ENCODE peak calls at places on chromosomes 5 and 9, in seven cellular contexts. L is G401; K is HEK293T; S is stimulated activated CD4-positive, alpha-beta T cell treated with anti-CD3 and anti-CD28 coated beads, Interleukin-2, amount 100 ng/mL, for 48 hours; W is transverse colon; T is body of pancreas; B is NCI-H1105. P is an unnamed sample.

GRCh38 chr9:130846487-130847305 is 11.6 kb downstream of the ABL1 start:
- DNase-seq in L (peak), K (no peak), S (no peak), W (no peak), T (peak), B (no peak), P (peak)

GRCh38 chr5:59840200-59840601 is 53.3 kb downstream of the PDE4D start:
- DNase-seq in L (no peak), K (no peak), S (no peak), W (no peak), T (no peak), B (no peak), P (no peak)

GRCh38 chr5:178207917-178208280 is 3.6 kb downstream of the HNRNPAB start:
- DNase-seq in L (no peak), K (no peak), S (no peak), W (peak), T (no peak), B (no peak), P (no peak)

GRCh38 chr9:136133191-136133958 is 14.7 kb upstream of the TMEM250 start:
- DNase-seq in L (no peak), K (peak), S (peak), W (no peak), T (no peak), B (peak), P (peak)

GRCh38 chr9:127746959-127747569 is 12.0 kb upstream of the TOR2A start:
- DNase-seq in L (no peak), K (no peak), S (no peak), W (no peak), T (no peak), B (no peak), P (no peak)

GRCh38 chr9:74497750-74498615 is 848 bp downstream of the RORB start:
- DNase-seq in L (no peak), K (peak), S (no peak), W (no peak), T (no peak), B (peak), P (no peak)

GRCh38 chr9:36006541-36006940 is 30.2 kb upstream of the RECK start:
- DNase-seq in L (no peak), K (no peak), S (no peak), W (no peak), T (no peak), B (no peak), P (no peak)

GRCh38 chr9:16571127-16571848 is 299.2 kb downstream of the BNC2 start:
- DNase-seq in L (no peak), K (no peak), S (no peak), W (no peak), T (no peak), B (peak), P (no peak)

GRCh38 chr9:69147041-69147834 is 26.8 kb upstream of the TJP2 start:
- DNase-seq in L (no peak), K (no peak), S (no peak), W (no peak), T (no peak), B (no peak), P (no peak)

GRCh38 chr9:117936185-117936758 is 232.1 kb downstream of the TLR4 start:
- DNase-seq in L (no peak), K (no peak), S (no peak), W (no peak), T (no peak), B (no peak), P (no peak)

GRCh38 chr9:124110307-124110915 is 98.8 kb downstream of the LHX2 start:
- DNase-seq in L (peak), K (peak), S (peak), W (peak), T (peak), B (no peak), P (peak)

GRCh38 chr5:53095931-53096525 is 13.5 kb downstream of the MOCS2 start:
- DNase-seq in L (peak), K (peak), S (peak), W (peak), T (peak), B (no peak), P (peak)

GRCh38 chr5:39775458-39776365 is 350.9 kb upstream of the DAB2 start:
- DNase-seq in L (no peak), K (no peak), S (no peak), W (no peak), T (no peak), B (no peak), P (peak)

GRCh38 chr5:39148983-39149534 is 70.3 kb downstream of the FYB1 start:
- DNase-seq in L (no peak), K (no peak), S (no peak), W (no peak), T (no peak), B (no peak), P (peak)

GRCh38 chr5:140734354-140734753 is 34.1 kb downstream of the ZMAT2 start:
- DNase-seq in L (peak), K (peak), S (no peak), W (no peak), T (peak), B (no peak), P (no peak)

GRCh38 chr9:4223434-4223833 is 76.4 kb downstream of the GLIS3 start:
- DNase-seq in L (no peak), K (no peak), S (no peak), W (no peak), T (no peak), B (no peak), P (no peak)

GRCh38 chr5:169801324-169801777 is 164.3 kb downstream of the DOCK2 start:
- DNase-seq in L (no peak), K (no peak), S (no peak), W (no peak), T (no peak), B (no peak), P (no peak)

GRCh38 chr9:33172256-33172678 is 5.1 kb upstream of the B4GALT1 start:
- DNase-seq in L (no peak), K (no peak), S (no peak), W (no peak), T (peak), B (no peak), P (no peak)

GRCh38 chr9:135116892-135117680 is 29.6 kb downstream of the OLFM1 start:
- DNase-seq in L (no peak), K (no peak), S (no peak), W (no peak), T (no peak), B (no peak), P (no peak)

GRCh38 chr9:94950733-94951590 is 224.5 kb downstream of the AOPEP start:
- DNase-seq in L (no peak), K (no peak), S (no peak), W (no peak), T (peak), B (no peak), P (no peak)

GRCh38 chr5:54704341-54704740 is 186.8 kb downstream of the SNX18 start:
- DNase-seq in L (no peak), K (no peak), S (no peak), W (no peak), T (no peak), B (no peak), P (no peak)

GRCh38 chr5:151092750-151093149 is 11.9 kb upstream of the TNIP1 start:
- DNase-seq in L (no peak), K (no peak), S (no peak), W (no peak), T (peak), B (no peak), P (peak)

GRCh38 chr9:79617395-79617794 is 45.6 kb downstream of the TLE4 start:
- DNase-seq in L (peak), K (no peak), S (no peak), W (peak), T (peak), B (no peak), P (no peak)

GRCh38 chr9:127751269-127752054 is 16.4 kb upstream of the TOR2A start:
- DNase-seq in L (no peak), K (no peak), S (no peak), W (no peak), T (no peak), B (no peak), P (peak)

GRCh38 chr9:136829981-136830885 is 12.0 kb upstream of the AJM1 start:
- DNase-seq in L (peak), K (no peak), S (no peak), W (no peak), T (peak), B (no peak), P (no peak)

GRCh38 chr5:443239-444151 is 519 bp downstream of the EXOC3 start:
- DNase-seq in L (peak), K (peak), S (peak), W (peak), T (no peak), B (peak), P (no peak)

GRCh38 chr5:176387384-176387925 is 943 bp downstream of the NOP16 start:
- DNase-seq in L (no peak), K (no peak), S (no peak), W (no peak), T (no peak), B (no peak), P (peak)

GRCh38 chr5:119315516-119315949 is 40.3 kb upstream of the TNFAIP8 start:
- DNase-seq in L (no peak), K (no peak), S (no peak), W (no peak), T (peak), B (peak), P (peak)

GRCh38 chr9:118336167-118336951 is 632.2 kb downstream of the TLR4 start:
- DNase-seq in L (no peak), K (no peak), S (no peak), W (no peak), T (no peak), B (no peak), P (peak)

GRCh38 chr9:4490705-4491620 is 695 bp downstream of the SLC1A1 start:
- DNase-seq in L (peak), K (no peak), S (no peak), W (no peak), T (no peak), B (no peak), P (peak)

GRCh38 chr9:101671567-101671966 is 66.9 kb downstream of the GRIN3A start:
- DNase-seq in L (no peak), K (no peak), S (no peak), W (no peak), T (no peak), B (peak), P (no peak)

GRCh38 chr5:147898875-147899401 is 7.4 kb downstream of the C5orf46 start:
- DNase-seq in L (no peak), K (no peak), S (no peak), W (no peak), T (no peak), B (no peak), P (no peak)

GRCh38 chr5:117266237-117266725 is 691.7 kb upstream of the SEMA6A start:
- DNase-seq in L (no peak), K (no peak), S (no peak), W (no peak), T (no peak), B (no peak), P (no peak)